ENCODE peak calls at places on chromosomes 11 and 22, in eight cellular contexts. L, R, J, O, T, S, K and A are unnamed samples.

GRCh38 chr11:132430352-132431091 is 1060.1 kb downstream of the NTM start:
- DNase-seq in L (no peak), R (no peak), J (no peak), O (peak), T (no peak), S (no peak), K (no peak), A (no peak)

GRCh38 chr11:86380295-86380694 is 5.6 kb downstream of the CCDC81 start:
- DNase-seq in L (no peak), R (no peak), J (no peak), O (no peak), T (no peak), S (no peak), K (no peak), A (no peak)

GRCh38 chr22:23251445-23252093 is 71.3 kb downstream of the BCR start:
- DNase-seq in L (no peak), R (no peak), J (no peak), O (peak), T (peak), S (no peak), K (peak), A (no peak)

GRCh38 chr11:118522571-118523072 is 4.7 kb upstream of the TTC36 start:
- DNase-seq in L (no peak), R (no peak), J (no peak), O (no peak), T (no peak), S (no peak), K (no peak), A (no peak)

GRCh38 chr22:24801906-24802504 is 4.0 kb upstream of the SGSM1 start:
- DNase-seq in L (no peak), R (no peak), J (no peak), O (no peak), T (no peak), S (no peak), K (no peak), A (no peak)

GRCh38 chr11:111359223-111360149 is 19.6 kb downstream of the POU2AF1 start:
- DNase-seq in L (no peak), R (no peak), J (no peak), O (no peak), T (no peak), S (no peak), K (no peak), A (no peak)

GRCh38 chr22:32322986-32323385 is 34.7 kb upstream of the RFPL3 start:
- DNase-seq in L (peak), R (no peak), J (no peak), O (peak), T (no peak), S (no peak), K (no peak), A (no peak)

GRCh38 chr11:128848815-128849455 is 18.2 kb downstream of the KCNJ1 start:
- DNase-seq in L (no peak), R (peak), J (no peak), O (peak), T (peak), S (peak), K (no peak), A (peak)

GRCh38 chr11:116485425-116485824 is 287.4 kb downstream of the BUD13 start:
- DNase-seq in L (no peak), R (no peak), J (no peak), O (no peak), T (no peak), S (no peak), K (no peak), A (no peak)

GRCh38 chr11:130774703-130775102 is 141.6 kb downstream of the SNX19 start:
- DNase-seq in L (no peak), R (peak), J (no peak), O (no peak), T (no peak), S (no peak), K (no peak), A (no peak)

GRCh38 chr22:28899199-28899853 is 16.0 kb downstream of the ZNRF3 start:
- DNase-seq in L (no peak), R (no peak), J (peak), O (no peak), T (no peak), S (no peak), K (no peak), A (no peak)

GRCh38 chr11:134389464-134390180 is 22.4 kb downstream of the B3GAT1 start:
- DNase-seq in L (no peak), R (no peak), J (no peak), O (no peak), T (no peak), S (no peak), K (no peak), A (no peak)

GRCh38 chr11:44944181-44944852 is 6.4 kb downstream of the TP53I11 start:
- DNase-seq in L (no peak), R (no peak), J (no peak), O (no peak), T (no peak), S (no peak), K (no peak), A (no peak)

GRCh38 chr11:108768370-108768769 is 103.5 kb downstream of the DDX10 start:
- DNase-seq in L (no peak), R (no peak), J (no peak), O (no peak), T (no peak), S (no peak), K (no peak), A (no peak)

GRCh38 chr11:530960-531825 is 4.2 kb downstream of the HRAS start:
- DNase-seq in L (no peak), R (no peak), J (no peak), O (no peak), T (no peak), S (no peak), K (peak), A (peak)

GRCh38 chr11:75815345-75815983 is 454 bp downstream of the UVRAG start:
- DNase-seq in L (peak), R (peak), J (no peak), O (peak), T (no peak), S (no peak), K (no peak), A (no peak)

GRCh38 chr11:75813622-75814039 is 1.4 kb upstream of the UVRAG start:
- DNase-seq in L (no peak), R (no peak), J (no peak), O (no peak), T (no peak), S (no peak), K (no peak), A (no peak)

GRCh38 chr11:75814686-75815344 is at the start of gene UVRAG:
- DNase-seq in L (peak), R (peak), J (peak), O (peak), T (peak), S (peak), K (peak), A (peak)

GRCh38 chr11:75814369-75814685 is 683 bp upstream of the UVRAG start:
- DNase-seq in L (no peak), R (no peak), J (no peak), O (no peak), T (no peak), S (no peak), K (no peak), A (no peak)

GRCh38 chr11:75816561-75817239 is 1.7 kb downstream of the UVRAG start:
- DNase-seq in L (no peak), R (no peak), J (no peak), O (no peak), T (no peak), S (no peak), K (no peak), A (no peak)
- H3K4me3 ChIP-seq in L (peak), R (peak), J (peak), O (peak), T (peak), S (peak), K (peak), A (peak)

DNA sequence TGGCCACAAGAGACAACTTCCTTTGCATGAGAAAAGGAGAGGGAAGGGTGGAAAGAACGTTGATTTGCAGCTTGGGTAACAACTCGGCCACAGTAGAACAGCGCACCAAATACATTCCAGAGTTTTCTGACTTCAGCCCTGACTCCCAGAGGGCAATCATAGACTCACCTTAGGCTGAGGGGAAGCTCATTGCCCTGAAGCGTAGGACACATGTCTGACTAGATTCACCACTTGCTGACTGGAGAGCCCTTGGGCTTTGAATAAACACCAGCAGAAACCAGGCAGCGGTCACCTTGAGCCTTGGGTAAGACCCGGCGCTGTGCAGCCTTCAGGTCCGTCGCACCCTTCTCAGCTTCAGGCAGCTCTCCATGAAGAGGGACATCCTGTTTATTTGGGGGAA is 151.8 kb upstream of the GRIA4 start:
- DNase-seq in L (no peak), R (no peak), J (no peak), O (no peak), T (no peak), S (no peak), K (peak), A (no peak)
- TF ChIP-seq CTCF in L (no peak), R (no peak), J (no peak), O (no peak), T (no peak), S (no peak), K (no peak), A (no peak)

DNA sequence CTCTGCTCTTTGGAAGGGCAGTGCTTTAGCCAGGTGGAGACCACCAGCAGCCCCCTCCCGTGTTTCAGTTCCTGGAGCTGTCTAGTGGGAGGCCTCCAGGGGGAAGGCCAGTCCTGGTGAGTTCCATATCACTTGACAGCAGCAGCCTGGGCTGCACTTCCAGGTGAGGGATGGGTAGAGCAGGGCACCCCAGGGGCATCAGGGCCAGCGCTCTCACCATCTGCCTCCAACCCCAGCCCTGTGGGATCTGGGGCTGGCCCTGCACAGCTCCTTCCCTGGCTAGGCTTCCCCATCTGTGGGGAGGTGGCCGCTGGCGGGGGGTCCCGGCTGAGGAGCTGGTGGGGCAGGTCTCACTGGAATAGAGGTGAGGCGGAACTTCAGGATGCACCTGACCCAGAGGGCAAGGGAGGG is 60.5 kb downstream of the MORC2 start:
- DNase-seq in L (no peak), R (no peak), J (no peak), O (no peak), T (no peak), S (no peak), K (no peak), A (no peak)
- TF ChIP-seq POLR2A in L (no peak), R (no peak), J (no peak), O (no peak), T (no peak), S (no peak), K (no peak), A (no peak)

DNA sequence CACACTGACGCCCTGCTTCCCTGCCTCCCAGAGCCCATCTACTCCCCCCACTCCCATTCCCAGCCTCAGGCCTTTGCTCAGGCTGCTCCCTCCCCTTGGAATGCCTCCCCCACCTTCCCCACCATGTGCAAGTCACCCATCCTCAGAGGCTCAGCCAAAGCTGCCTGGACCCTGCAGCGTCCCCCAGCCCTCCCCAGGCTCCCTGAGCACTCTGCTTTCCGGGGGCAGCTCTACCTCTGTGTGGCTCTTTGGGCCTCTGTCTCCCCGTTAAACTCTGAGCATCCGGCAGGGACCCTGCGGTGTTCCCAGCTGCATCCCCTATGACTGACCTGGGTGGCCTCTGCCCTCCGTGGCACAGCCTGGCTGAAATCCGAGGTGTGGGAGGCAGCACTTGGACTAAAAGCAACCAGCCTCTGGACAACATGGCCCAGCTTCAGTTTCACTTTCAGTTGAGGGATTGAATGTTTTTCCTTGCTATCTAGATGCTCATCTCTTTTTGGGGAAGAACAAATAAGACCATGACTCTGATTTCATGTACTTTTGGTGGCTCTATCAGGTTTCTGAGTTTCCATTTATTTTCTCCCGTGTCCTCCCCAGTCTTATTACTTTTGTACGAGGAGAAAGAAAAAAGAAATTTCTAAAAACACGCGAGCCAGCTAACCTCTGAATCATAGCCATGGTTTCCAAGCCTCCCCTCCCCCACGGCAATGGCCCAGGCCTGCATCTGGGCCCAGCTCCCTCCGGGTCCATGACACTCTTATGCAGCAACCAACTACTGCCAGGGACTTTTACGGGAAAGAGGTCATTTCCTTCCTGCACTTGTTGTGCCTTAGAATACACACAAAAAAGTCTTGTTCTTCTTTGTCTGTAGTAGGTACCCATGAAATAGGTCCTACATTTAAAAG is 3.8 kb downstream of the APOL3 start:
- DNase-seq in L (peak), R (peak), J (peak), O (peak), T (no peak), S (peak), K (peak), A (peak)
- H3K4me3 ChIP-seq in L (peak), R (peak), J (peak), O (peak), T (no peak), S (peak), K (peak), A (peak)

DNA sequence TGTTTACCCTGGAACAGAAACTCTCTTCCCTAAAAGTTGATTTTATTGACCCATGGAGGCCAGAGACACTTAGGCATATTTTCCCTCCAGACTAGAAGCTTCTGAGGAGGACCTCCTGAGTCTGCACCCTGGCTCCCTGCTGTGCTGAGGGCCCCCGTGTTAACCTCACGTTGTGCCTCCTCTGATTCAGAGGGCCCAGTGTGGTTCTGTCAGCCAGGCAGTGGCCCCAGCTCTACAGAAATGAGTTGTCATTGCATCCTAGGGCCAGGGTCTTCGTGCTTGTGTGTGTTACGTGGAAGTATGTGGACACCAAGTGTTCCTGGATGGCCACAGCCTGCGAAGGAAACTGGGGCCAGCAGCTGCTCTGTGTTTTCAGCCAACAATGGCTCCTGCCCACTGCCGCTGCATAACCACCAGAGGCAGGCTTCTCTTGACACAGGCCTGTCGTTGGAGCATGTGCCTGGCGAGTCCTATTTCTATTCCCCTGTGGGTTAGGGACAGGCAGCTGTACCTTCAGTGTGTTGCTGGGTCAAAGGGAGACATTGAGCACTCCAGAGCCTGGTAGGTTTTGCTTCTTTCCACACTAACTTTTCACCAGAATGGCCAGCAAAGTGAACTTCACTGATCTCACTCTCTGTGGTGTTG is 44.5 kb downstream of the MED15 start:
- DNase-seq in L (no peak), R (peak), J (peak), O (no peak), T (no peak), S (no peak), K (no peak), A (no peak)
- TF ChIP-seq CTCF in L (peak), R (peak), J (no peak), O (no peak), T (no peak), S (peak), K (peak), A (peak)

GRCh38 chr11:12845739-12846358 is 163.3 kb upstream of the RASSF10 start:
- DNase-seq in L (no peak), R (peak), J (peak), O (peak), T (no peak), S (no peak), K (peak), A (peak)
- TF ChIP-seq POLR2A in L (no peak), R (no peak), J (no peak), O (no peak), T (no peak), S (no peak), K (no peak), A (no peak)

GRCh38 chr11:99682646-99683045 is 661.9 kb downstream of the CNTN5 start:
- DNase-seq in L (no peak), R (no peak), J (no peak), O (no peak), T (no peak), S (no peak), K (no peak), A (no peak)

GRCh38 chr11:99687320-99687719 is 666.6 kb downstream of the CNTN5 start:
- DNase-seq in L (no peak), R (no peak), J (no peak), O (no peak), T (no peak), S (no peak), K (no peak), A (no peak)

GRCh38 chr11:99686838-99687237 is 666.1 kb downstream of the CNTN5 start:
- DNase-seq in L (no peak), R (no peak), J (no peak), O (no peak), T (no peak), S (no peak), K (no peak), A (no peak)

GRCh38 chr11:99683933-99684332 is 663.2 kb downstream of the CNTN5 start:
- DNase-seq in L (no peak), R (no peak), J (no peak), O (no peak), T (no peak), S (no peak), K (no peak), A (no peak)

GRCh38 chr11:99682171-99682570 is 661.4 kb downstream of the CNTN5 start:
- DNase-seq in L (no peak), R (no peak), J (no peak), O (no peak), T (no peak), S (no peak), K (no peak), A (no peak)
- H3K4me3 ChIP-seq in L (no peak), R (no peak), J (no peak), O (no peak), T (no peak), S (no peak), K (no peak), A (no peak)

DNA sequence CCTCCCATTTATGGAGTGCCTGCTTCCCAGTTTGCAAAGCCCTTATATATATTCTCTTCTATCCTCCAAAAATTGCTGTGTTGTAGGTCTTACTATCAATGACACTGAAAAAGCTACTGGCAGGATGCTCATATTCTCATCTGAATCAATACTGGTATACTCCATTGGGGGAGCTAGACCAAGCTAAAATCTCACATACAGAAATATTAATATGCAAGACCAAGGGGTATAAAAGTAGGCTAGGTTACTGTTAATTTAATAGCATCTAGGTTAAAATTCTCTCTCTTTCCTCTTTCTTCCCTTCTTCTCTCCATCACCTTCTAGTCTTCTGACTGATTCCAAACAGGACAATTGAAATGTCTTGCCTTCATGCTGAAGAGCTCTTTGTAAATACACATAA is 17.1 kb upstream of the BDNF start:
- DNase-seq in L (no peak), R (no peak), J (no peak), O (no peak), T (no peak), S (no peak), K (no peak), A (no peak)
- TF ChIP-seq CTCF in L (no peak), R (no peak), J (no peak), O (no peak), T (peak), S (no peak), K (no peak), A (no peak)